ENCODE peak calls at places on chromosomes 3 and 15, in nine cellular contexts. T is A172; B is left ventricle myocardium inferior; U is heart left ventricle; C is CD8-positive, alpha-beta T cell; F is effector CD4-positive, alpha-beta T cell; Q is fibroblast of pulmonary artery; V is cerebellar cortex; G is iPS DF 19.7. W is an unnamed sample.

GRCh38 chr3:151964768-151965167 is 91.3 kb downstream of the SUCNR1 start:
- DNase-seq in T (no peak), B (no peak), U (no peak), C (no peak), F (no peak), Q (no peak), V (no peak), G (no peak), W (no peak)

GRCh38 chr3:32276279-32276841 is 37.9 kb downstream of the CMTM8 start:
- DNase-seq in T (no peak), B (no peak), U (no peak), C (no peak), F (no peak), Q (peak), V (no peak), G (no peak), W (no peak)

GRCh38 chr15:86235667-86236066 is 156.0 kb downstream of the AGBL1 start:
- DNase-seq in T (no peak), B (no peak), U (no peak), C (no peak), F (no peak), Q (no peak), V (no peak), G (no peak), W (no peak)

GRCh38 chr3:127073931-127074820 is 91.3 kb downstream of the PLXNA1 start:
- DNase-seq in T (no peak), B (no peak), U (no peak), C (no peak), F (no peak), Q (peak), V (no peak), G (no peak), W (no peak)

GRCh38 chr15:92899910-92900711 is at the start of gene CHD2:
- DNase-seq in T (peak), B (peak), U (no peak), C (peak), F (peak), Q (peak), V (peak), G (peak), W (peak)

GRCh38 chr3:154657265-154657664 is 227.3 kb upstream of the GPR149 start:
- DNase-seq in T (no peak), B (no peak), U (no peak), C (no peak), F (no peak), Q (no peak), V (no peak), G (no peak), W (no peak)

GRCh38 chr3:156298014-156298413 is 177.6 kb downstream of the KCNAB1 start:
- DNase-seq in T (no peak), B (no peak), U (no peak), C (no peak), F (no peak), Q (no peak), V (no peak), G (no peak), W (no peak)

GRCh38 chr3:127886276-127886862 is 28.7 kb upstream of the KBTBD12 start:
- DNase-seq in T (no peak), B (no peak), U (no peak), C (no peak), F (no peak), Q (no peak), V (peak), G (no peak), W (no peak)

GRCh38 chr3:183988216-183988790 is 29.4 kb downstream of the ABCC5 start:
- DNase-seq in T (peak), B (no peak), U (no peak), C (no peak), F (no peak), Q (peak), V (no peak), G (no peak), W (no peak)

GRCh38 chr3:187669675-187670504 is at the start of gene SST:
- DNase-seq in T (peak), B (no peak), U (peak), C (no peak), F (no peak), Q (peak), V (no peak), G (peak), W (peak)

GRCh38 chr3:107217161-107217560 is 160.1 kb upstream of the CCDC54 start:
- DNase-seq in T (peak), B (no peak), U (no peak), C (no peak), F (no peak), Q (peak), V (no peak), G (no peak), W (peak)

GRCh38 chr3:143358155-143358792 is 238.7 kb downstream of the CHST2 start:
- DNase-seq in T (no peak), B (no peak), U (no peak), C (no peak), F (no peak), Q (peak), V (no peak), G (no peak), W (no peak)

GRCh38 chr3:50192689-50193141 is 1.3 kb downstream of the GNAT1 start:
- DNase-seq in T (peak), B (peak), U (peak), C (peak), F (peak), Q (peak), V (peak), G (no peak), W (peak)

GRCh38 chr3:41328916-41329315 is 129.6 kb downstream of the CTNNB1 start:
- DNase-seq in T (no peak), B (no peak), U (no peak), C (no peak), F (no peak), Q (peak), V (no peak), G (no peak), W (no peak)

GRCh38 chr3:49027634-49028033 is 1.6 kb downstream of the IMPDH2 start:
- DNase-seq in T (no peak), B (no peak), U (no peak), C (no peak), F (no peak), Q (no peak), V (no peak), G (no peak), W (no peak)

GRCh38 chr3:65126527-65127440 is 439.0 kb upstream of the ADAMTS9 start:
- DNase-seq in T (peak), B (no peak), U (no peak), C (no peak), F (no peak), Q (peak), V (no peak), G (no peak), W (peak)

GRCh38 chr15:68321229-68321628 is 43.7 kb downstream of the FEM1B start:
- DNase-seq in T (no peak), B (no peak), U (no peak), C (no peak), F (no peak), Q (no peak), V (no peak), G (no peak), W (no peak)

W was measured in COLO829.